ENCODE peak calls at places on chromosome 19, in five cellular contexts. R is K562, L is H1, I is GM12878, M is HepG2. K is an unnamed sample.

GRCh38 chr19:4742717-4743646 is 19.3 kb upstream of the DPP9 start:
- DNase-seq in I (no peak), R (no peak), L (no peak), M (no peak), K (peak)

GRCh38 chr19:35830986-35831385 is 18.3 kb upstream of the PRODH2 start:
- DNase-seq in I (no peak), R (no peak), L (no peak), M (no peak), K (no peak)

GRCh38 chr19:47232422-47233211 is 1.6 kb upstream of the BBC3 start:
- DNase-seq in I (no peak), M (no peak), R (peak), L (no peak), K (no peak)

GRCh38 chr19:31372245-31372781 is 23.1 kb upstream of the TSHZ3 start:
- DNase-seq in R (no peak), I (no peak), M (no peak), L (no peak), K (no peak)

GRCh38 chr19:45496349-45496953 is 396 bp downstream of the RTN2 start:
- DNase-seq in I (no peak), M (no peak), L (no peak), R (peak), K (peak)

GRCh38 chr19:46009530-46010510 is 13.0 kb downstream of the PGLYRP1 start:
- DNase-seq in I (no peak), R (peak), M (peak), L (no peak), K (peak)

GRCh38 chr19:16038196-16038695 is 38.0 kb upstream of the TPM4 start:
- DNase-seq in I (no peak), L (no peak), R (no peak), M (no peak), K (no peak)

GRCh38 chr19:46480409-46480808 is 9.0 kb upstream of the PNMA8A start:
- DNase-seq in I (no peak), M (no peak), L (no peak), R (no peak), K (no peak)

GRCh38 chr19:9909251-9909650 is 27.1 kb downstream of the OLFM2 start:
- DNase-seq in R (no peak), L (no peak), M (no peak), I (no peak), K (no peak)

GRCh38 chr19:55247621-55248099 is 11.2 kb downstream of the PPP6R1 start:
- DNase-seq in R (no peak), L (no peak), I (no peak), M (no peak), K (no peak)

GRCh38 chr19:47824396-47824795 is 2.7 kb downstream of the CRX start:
- DNase-seq in I (no peak), R (no peak), L (peak), M (no peak), K (no peak)

GRCh38 chr19:2051771-2052704 is 994 bp upstream of the MKNK2 start:
- DNase-seq in I (peak), L (no peak), M (no peak), R (no peak), K (no peak)

GRCh38 chr19:40809358-40810086 is 10.5 kb downstream of the EGLN2 start:
- DNase-seq in R (no peak), M (no peak), L (no peak), I (no peak), K (no peak)

GRCh38 chr19:16027528-16027927 is 48.8 kb upstream of the TPM4 start:
- DNase-seq in R (no peak), I (no peak), M (no peak), L (no peak), K (no peak)

GRCh38 chr19:17312481-17313113 is 3.2 kb downstream of the DDA1 start:
- DNase-seq in I (no peak), R (no peak), M (no peak), L (no peak), K (no peak)

GRCh38 chr19:55443045-55443823 is at the start of gene SHISA7:
- DNase-seq in L (no peak), M (no peak), I (no peak), R (peak), K (no peak)

GRCh38 chr19:8194528-8195275 is 14.5 kb upstream of the CERS4 start:
- DNase-seq in I (no peak), L (no peak), M (no peak), R (no peak), K (no peak)

GRCh38 chr19:35860818-35861639 is 4.3 kb downstream of the KIRREL2 start:
- DNase-seq in M (peak), L (peak), R (peak), I (no peak), K (peak)

GRCh38 chr19:7983286-7983950 is 22.0 kb downstream of the ELAVL1 start:
- DNase-seq in R (no peak), I (no peak), M (no peak), L (no peak), K (no peak)

GRCh38 chr19:55379161-55379560 is 2.5 kb downstream of the TMEM190 start:
- DNase-seq in I (no peak), M (no peak), R (no peak), L (no peak), K (no peak)

GRCh38 chr19:51607920-51608562 is 22.2 kb downstream of the SIGLEC5 start:
- DNase-seq in M (peak), I (no peak), R (peak), L (peak), K (peak)

GRCh38 chr19:2016041-2016807 is 710 bp upstream of the BTBD2 start:
- DNase-seq in M (peak), R (peak), I (peak), L (no peak), K (peak)

GRCh38 chr19:7986321-7987083 is 18.9 kb downstream of the ELAVL1 start:
- DNase-seq in R (no peak), L (no peak), M (no peak), I (no peak), K (no peak)

GRCh38 chr19:31348416-31349159 is 648 bp downstream of the TSHZ3 start:
- DNase-seq in L (no peak), R (no peak), M (no peak), I (no peak), K (no peak)

GRCh38 chr19:32359581-32359980 is 14.2 kb downstream of the ZNF507 start:
- DNase-seq in L (no peak), R (no peak), M (no peak), I (no peak), K (no peak)

GRCh38 chr19:33779849-33780248 is 16.8 kb upstream of the KCTD15 start:
- DNase-seq in L (no peak), I (no peak), M (no peak), R (no peak), K (no peak)
- TF ChIP-seq ATF2 in L (no peak), I (no peak), M (no peak), R (no peak), K (no peak)

DNA sequence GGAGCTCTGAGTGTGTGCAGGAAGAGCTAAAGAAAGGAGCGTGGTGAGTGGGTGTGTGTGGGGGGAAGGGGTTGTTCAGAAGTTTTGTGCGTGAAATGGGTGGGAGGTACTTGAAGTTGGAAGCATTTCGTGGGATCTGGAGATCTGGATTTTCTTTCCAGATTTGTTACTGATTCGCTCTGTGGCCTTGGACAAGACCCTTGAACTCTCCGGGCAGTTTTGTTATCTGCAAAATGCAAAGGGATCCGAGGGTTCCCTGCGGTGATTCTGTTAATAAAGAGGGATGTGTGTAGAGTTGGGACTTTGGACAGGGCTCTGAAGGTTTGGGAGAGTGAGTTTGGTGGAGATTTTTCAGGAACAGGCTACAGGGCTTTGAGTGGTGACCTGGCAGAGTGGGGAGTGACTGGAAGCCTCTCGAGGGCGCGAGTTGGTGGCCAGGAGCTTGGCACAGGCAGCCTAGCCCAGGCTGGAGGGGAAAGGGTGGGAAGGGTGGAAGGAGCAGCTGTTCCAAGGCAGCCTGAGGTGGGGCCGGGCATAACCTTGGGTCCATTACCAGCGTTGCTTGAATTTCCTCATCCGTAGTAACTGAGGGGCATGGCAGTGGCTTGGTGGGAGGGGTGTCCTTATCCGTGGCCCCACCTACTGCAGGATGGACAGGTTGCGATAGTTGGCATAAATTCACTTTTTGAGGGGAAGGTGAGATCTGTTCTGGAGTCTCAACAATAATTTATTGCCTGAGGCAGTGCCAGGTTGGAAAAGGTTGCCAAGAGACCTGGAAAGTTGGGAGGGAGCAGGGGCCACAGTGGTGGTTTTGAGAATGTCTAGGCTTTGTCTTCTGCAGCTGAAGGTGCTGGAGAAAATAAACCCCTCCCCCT is 2.1 kb downstream of the ACTN4 start:
- DNase-seq in I (no peak), M (peak), L (no peak), R (no peak), K (no peak)
- TF ChIP-seq ATF2 in I (no peak), M (peak), L (no peak), R (no peak), K (no peak)

DNA sequence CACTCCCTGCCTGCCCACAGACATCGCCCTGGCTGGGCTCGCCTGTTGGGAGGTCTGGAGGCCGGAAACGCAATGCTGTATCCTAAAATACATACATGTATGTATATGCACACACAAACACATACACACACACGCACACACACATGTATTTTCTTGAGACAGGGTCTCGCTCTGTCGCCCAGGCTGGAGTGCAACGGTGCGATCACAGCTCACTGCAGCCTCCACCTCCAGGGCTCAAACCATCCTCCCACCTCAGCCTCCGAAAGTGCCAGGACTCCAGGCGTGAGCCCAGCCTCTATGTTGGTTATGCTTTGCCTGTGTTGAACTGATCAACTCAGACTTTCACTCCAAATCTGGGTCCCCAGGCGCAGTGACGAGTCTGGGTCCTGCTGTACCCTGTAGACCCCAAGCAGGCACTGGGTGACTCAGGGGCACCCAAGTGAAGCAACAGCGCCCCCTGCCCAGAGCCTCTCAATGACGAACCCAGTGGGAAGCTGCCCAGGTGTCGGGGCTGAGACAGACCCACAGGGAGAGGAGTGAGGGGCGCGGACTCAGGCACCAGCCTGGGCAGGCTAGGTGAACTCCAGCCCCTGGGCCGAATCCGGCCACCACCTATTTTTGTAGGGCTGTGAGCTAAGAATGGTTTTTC is 27.4 kb upstream of the CACTIN start:
- DNase-seq in L (no peak), I (no peak), R (peak), M (no peak), K (peak)
- TF ChIP-seq ATF2 in L (no peak), I (no peak), R (no peak), M (no peak), K (no peak)

GRCh38 chr19:19385131-19385899 is 20.2 kb upstream of the GATAD2A start:
- DNase-seq in R (peak), M (peak), I (peak), L (peak), K (peak)
- TF ChIP-seq ATF2 in R (no peak), M (no peak), I (no peak), L (no peak), K (no peak)

DNA sequence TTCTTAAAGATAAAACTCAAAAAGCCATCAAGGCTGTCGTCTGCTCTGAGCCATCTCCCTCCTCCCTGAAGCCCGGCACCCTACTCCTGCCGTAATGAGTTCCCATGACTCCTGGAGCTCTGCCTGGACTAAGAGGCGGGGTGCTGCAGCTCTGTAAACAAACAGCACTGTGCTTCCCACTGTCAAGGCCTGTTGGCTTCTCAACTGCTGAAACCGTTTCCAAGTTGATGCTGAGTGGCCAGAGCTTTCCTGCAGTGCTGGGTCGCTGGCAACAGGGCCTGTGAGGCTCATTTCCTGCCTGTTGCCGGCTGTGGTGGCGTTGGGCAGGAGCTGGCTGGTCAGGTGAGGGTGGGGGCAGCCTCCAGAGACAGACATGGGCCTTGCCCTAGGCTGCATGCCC is 26.7 kb upstream of the ISYNA1 start:
- DNase-seq in I (no peak), R (no peak), L (no peak), M (peak), K (no peak)
- TF ChIP-seq ATF2 in I (no peak), R (no peak), L (no peak), M (no peak), K (no peak)